ENCODE peak calls at places on chromosomes 3 and 15, in seven cellular contexts. G is lower lobe of right lung, R is dorsolateral prefrontal cortex, B is testis, T is tibial artery, C is SJSA1, Z is brain microvascular endothelial cell. F is an unnamed sample.

GRCh38 chr15:45522931-45523331 is 376 bp upstream of the SLC30A4 start:
- DNase-seq in Z (peak; percentile 13), G (no peak), T (no peak), B (no peak), R (no peak), C (peak; percentile 47), F (peak; percentile 74)

GRCh38 chr3:126573492-126574117 is 14.9 kb upstream of the C3orf22 start:
- DNase-seq in G (peak; percentile 62), C (no peak), T (no peak), Z (no peak), R (no peak), B (no peak), F (no peak)

GRCh38 chr3:110598847-110599490 is 472.6 kb upstream of the NECTIN3 start:
- DNase-seq in C (peak; percentile 72), R (no peak), Z (no peak), B (no peak), T (no peak), G (no peak), F (no peak)

GRCh38 chr15:99452728-99453643 is 112.8 kb upstream of the MEF2A start:
- DNase-seq in T (peak; percentile 91), Z (no peak), R (peak; percentile 40), G (peak; percentile 95), C (no peak), B (peak; percentile 66), F (peak; percentile 79)

GRCh38 chr3:141103503-141103902 is 52.4 kb downstream of the SPSB4 start:
- DNase-seq in B (no peak), G (no peak), Z (no peak), T (no peak), R (no peak), C (no peak), F (no peak)

GRCh38 chr3:82038536-82038935 is 277.1 kb upstream of the GBE1 start:
- DNase-seq in C (no peak), Z (no peak), G (no peak), B (no peak), T (no peak), R (no peak), F (no peak)

GRCh38 chr15:99502182-99502581 is 63.6 kb upstream of the MEF2A start:
- DNase-seq in C (no peak), Z (no peak), B (no peak), G (no peak), R (no peak), T (no peak), F (no peak)

GRCh38 chr15:62301993-62302665 is 137.0 kb upstream of the C2CD4B start:
- DNase-seq in B (no peak), G (no peak), C (no peak), Z (no peak), R (no peak), T (no peak), F (no peak)

GRCh38 chr15:89335289-89336041 is 841 bp upstream of the POLG start:
- DNase-seq in C (no peak), R (peak; percentile 29), Z (peak; percentile 7), G (no peak), T (peak; percentile 45), B (peak; percentile 50), F (no peak)

GRCh38 chr15:70249616-70250015 is 151.9 kb upstream of the TLE3 start:
- DNase-seq in G (no peak), C (no peak), B (no peak), R (no peak), T (no peak), Z (no peak), F (no peak)

GRCh38 chr15:84734794-84735479 is 13.5 kb upstream of the ZNF592 start:
- DNase-seq in C (peak; percentile 18), R (no peak), Z (peak; percentile 54), B (peak; percentile 36), T (peak; percentile 48), G (peak; percentile 80), F (peak; percentile 72)

GRCh38 chr15:82835391-82835917 is 26.0 kb downstream of the WHAMM start:
- DNase-seq in R (no peak), G (no peak), B (no peak), T (no peak), Z (no peak), C (no peak), F (no peak)

GRCh38 chr15:82833283-82833682 is 23.9 kb downstream of the WHAMM start:
- DNase-seq in T (no peak), C (no peak), Z (no peak), G (no peak), B (no peak), R (no peak), F (no peak)

GRCh38 chr15:82830427-82831173 is 21.2 kb downstream of the WHAMM start:
- DNase-seq in Z (no peak), B (no peak), C (no peak), G (no peak), R (no peak), T (no peak), F (no peak)

GRCh38 chr15:82831894-82832600 is 22.6 kb downstream of the WHAMM start:
- DNase-seq in R (no peak), G (no peak), C (no peak), T (no peak), B (no peak), Z (no peak), F (no peak)

GRCh38 chr15:82832601-82833209 is 23.3 kb downstream of the WHAMM start:
- DNase-seq in G (no peak), Z (peak; percentile 70), T (no peak), B (no peak), R (no peak), C (peak; percentile 89), F (peak; percentile 88)
- H3K27ac ChIP-seq in G (no peak overlapping the region), Z (peak overlapping the region; percentile 2), T (no peak overlapping the region), B (no peak overlapping the region), R (no peak overlapping the region), C (peak overlapping the region; percentile 63), F (peak overlapping the region; percentile 99)

DNA sequence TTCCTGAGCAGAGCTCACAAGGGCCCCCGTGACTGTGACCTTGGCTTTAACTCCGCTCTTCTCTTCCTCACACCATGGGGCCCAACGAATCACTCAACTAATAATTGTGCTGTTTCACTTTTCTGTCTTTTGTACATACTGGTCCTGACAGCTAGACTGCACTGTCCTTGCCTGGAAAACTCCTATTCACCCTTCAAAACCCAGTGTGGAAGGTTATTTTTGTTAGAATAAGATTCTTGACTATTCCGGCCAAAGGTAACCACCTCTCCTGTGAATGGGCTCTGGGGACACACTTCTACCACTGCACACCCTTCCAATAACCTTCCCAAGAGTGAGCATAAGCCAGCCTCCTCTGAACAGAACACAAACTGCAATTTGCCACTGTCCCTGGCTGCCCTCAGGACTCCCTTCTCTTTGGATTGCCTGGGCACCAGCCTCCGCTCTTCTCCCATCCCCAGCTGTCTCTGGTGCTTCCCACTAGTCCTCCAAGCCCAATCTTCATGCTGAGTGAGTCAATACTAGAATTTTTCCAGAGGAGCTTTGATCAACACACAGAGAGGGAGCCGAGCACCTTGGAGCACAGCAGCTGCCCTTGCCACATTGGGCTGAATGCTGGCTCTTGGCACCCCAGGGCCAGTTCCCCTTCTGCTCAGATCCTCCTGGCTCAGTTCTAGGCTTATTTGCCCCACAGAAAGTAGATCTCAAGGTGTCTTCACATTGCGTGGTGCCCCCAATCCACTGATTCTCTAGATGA is 2.1 kb downstream of the SCN5A start:
- DNase-seq in C (no peak), T (no peak), R (no peak), G (no peak), B (no peak), Z (no peak), F (no peak)
- H3K4me3 ChIP-seq in C (no peak overlapping the region), T (no peak overlapping the region), R (no peak overlapping the region), G (no peak overlapping the region), B (no peak overlapping the region), Z (no peak overlapping the region), F (no peak overlapping the region)

GRCh38 chr15:77021803-77022381 is 27.0 kb downstream of the PSTPIP1 start:
- DNase-seq in C (peak; percentile 50), R (no peak), G (peak; percentile 44), T (no peak), Z (peak; percentile 33), B (no peak), F (no peak)
- H3K27ac ChIP-seq in C (peak overlapping the region; percentile 33), R (no peak overlapping the region), G (no peak overlapping the region), T (no peak overlapping the region), Z (no peak overlapping the region), B (no peak overlapping the region), F (peak overlapping the region; percentile 15)

DNA sequence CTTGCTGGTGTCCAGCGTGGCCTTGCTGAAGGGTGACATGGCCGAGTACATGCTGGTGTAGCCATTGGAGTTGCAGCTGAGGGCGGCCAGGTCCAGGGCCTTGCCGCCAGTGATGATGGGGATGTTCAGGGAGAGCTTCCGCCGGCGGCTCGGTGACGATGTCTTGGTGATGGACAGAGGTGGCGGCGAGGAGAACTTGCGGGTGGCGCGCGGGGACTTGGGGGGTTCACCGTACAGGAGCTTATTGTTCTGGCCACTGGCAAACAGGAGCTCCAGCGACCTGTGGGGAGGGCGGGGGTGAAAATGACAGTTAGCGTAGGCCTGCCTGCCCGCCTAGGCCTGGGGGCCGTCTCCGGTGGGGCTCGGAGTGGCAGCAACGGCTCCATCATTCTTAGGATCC is 59.0 kb upstream of the CTSH start:
- DNase-seq in T (no peak), C (no peak), G (no peak), Z (no peak), B (no peak), R (no peak), F (no peak)
- H3K4me3 ChIP-seq in T (no peak overlapping the region), C (no peak overlapping the region), G (no peak overlapping the region), Z (no peak overlapping the region), B (no peak overlapping the region), R (no peak overlapping the region), F (no peak overlapping the region)

F was measured in RWPE2.